ENCODE peak calls at places on chromosomes 2 and 18, in six cellular contexts. R is HepG2, Q is IMR-90, G is mesenchymal stem cell, S is mesendoderm, W is A549. A is an unnamed sample.

GRCh38 chr2:42781204-42781603 is 11.2 kb downstream of the HAAO start:
- DNase-seq in R (no peak), Q (no peak), G (no peak), S (no peak), W (no peak), A (no peak)

GRCh38 chr2:101697124-101697793 is at the start of gene MAP4K4:
- DNase-seq in R (peak), Q (peak), G (peak), S (peak), W (peak), A (peak)

GRCh38 chr2:144480257-144480656 is 39.7 kb downstream of the ZEB2 start:
- DNase-seq in R (no peak), Q (peak), G (peak), S (peak), W (no peak), A (no peak)

GRCh38 chr2:229243880-229244560 is 27.1 kb downstream of the PID1 start:
- DNase-seq in R (no peak), Q (peak), G (no peak), S (no peak), W (no peak), A (no peak)

GRCh38 chr2:9686061-9686460 is 55.3 kb upstream of the YWHAQ start:
- DNase-seq in R (no peak), Q (no peak), G (no peak), S (peak), W (no peak), A (no peak)

GRCh38 chr18:43680096-43680495 is 402.8 kb upstream of the SYT4 start:
- DNase-seq in R (no peak), Q (no peak), G (no peak), S (no peak), W (no peak), A (no peak)

GRCh38 chr2:12543452-12544220 is 173.1 kb upstream of the TRIB2 start:
- DNase-seq in R (no peak), Q (no peak), G (peak), S (no peak), W (no peak), A (no peak)

GRCh38 chr2:85713836-85714235 is 19.7 kb downstream of the GNLY start:
- DNase-seq in R (no peak), Q (no peak), G (no peak), S (no peak), W (no peak), A (no peak)

GRCh38 chr2:84029903-84030559 is 429.0 kb downstream of the SUCLG1 start:
- DNase-seq in R (no peak), Q (no peak), G (no peak), S (no peak), W (no peak), A (no peak)

GRCh38 chr2:120231974-120232635 is 8.9 kb upstream of the TMEM185B start:
- DNase-seq in R (no peak), Q (peak), G (peak), S (no peak), W (no peak), A (peak)

GRCh38 chr2:161586517-161587167 is 37.6 kb upstream of the SLC4A10 start:
- DNase-seq in R (peak), Q (peak), G (peak), S (peak), W (peak), A (no peak)

GRCh38 chr2:143702931-143703330 is 573.7 kb downstream of the ARHGAP15 start:
- DNase-seq in R (no peak), Q (no peak), G (no peak), S (no peak), W (no peak), A (no peak)

GRCh38 chr2:176503760-176504159 is 234.5 kb downstream of the MTX2 start:
- DNase-seq in R (no peak), Q (no peak), G (no peak), S (no peak), W (no peak), A (no peak)

GRCh38 chr18:54946149-54946581 is 13.1 kb downstream of the CCDC68 start:
- DNase-seq in R (peak), Q (peak), G (peak), S (no peak), W (no peak), A (no peak)

GRCh38 chr2:12918841-12919445 is 202.2 kb downstream of the TRIB2 start:
- DNase-seq in R (no peak), Q (peak), G (peak), S (no peak), W (no peak), A (peak)

GRCh38 chr2:55224761-55225261 is 7.3 kb downstream of the CLHC1 start:
- DNase-seq in R (no peak), Q (no peak), G (no peak), S (peak), W (no peak), A (no peak)

GRCh38 chr2:197708331-197708730 is 3.2 kb downstream of the MARS2 start:
- DNase-seq in R (peak), Q (peak), G (peak), S (peak), W (no peak), A (peak)

GRCh38 chr2:172813314-172813888 is 77.8 kb downstream of the RAPGEF4 start:
- DNase-seq in R (no peak), Q (peak), G (peak), S (peak), W (no peak), A (no peak)

GRCh38 chr2:186064507-186064906 is 325.9 kb downstream of the FSIP2 start:
- DNase-seq in R (no peak), Q (no peak), G (no peak), S (no peak), W (no peak), A (no peak)

GRCh38 chr2:230441188-230441897 is 25.3 kb downstream of the SP100 start:
- DNase-seq in R (no peak), Q (peak), G (peak), S (no peak), W (no peak), A (no peak)

GRCh38 chr18:3667255-3668137 is 217.5 kb downstream of the TGIF1 start:
- DNase-seq in R (peak), Q (no peak), G (no peak), S (no peak), W (no peak), A (no peak)

GRCh38 chr2:99106905-99107304 is 34.6 kb upstream of the C2orf15 start:
- DNase-seq in R (no peak), Q (no peak), G (no peak), S (no peak), W (no peak), A (peak)

GRCh38 chr2:26588576-26588975 is 52.6 kb downstream of the CIB4 start:
- DNase-seq in R (no peak), Q (no peak), G (no peak), S (no peak), W (no peak), A (no peak)

GRCh38 chr2:115746151-115746550 is 1303.7 kb downstream of the DPP10 start:
- DNase-seq in R (no peak), Q (no peak), G (no peak), S (peak), W (no peak), A (no peak)

GRCh38 chr2:240913810-240914644 is 7.9 kb downstream of the CROCC2 start:
- DNase-seq in R (peak), Q (peak), G (peak), S (peak), W (peak), A (no peak)

GRCh38 chr2:143758629-143759330 is 629.6 kb downstream of the ARHGAP15 start:
- DNase-seq in R (no peak), Q (peak), G (no peak), S (peak), W (no peak), A (peak)

GRCh38 chr2:136386046-136386445 is 268.1 kb upstream of the CXCR4 start:
- DNase-seq in R (no peak), Q (no peak), G (no peak), S (no peak), W (no peak), A (no peak)

GRCh38 chr18:54957295-54957694 is 2.0 kb downstream of the CCDC68 start:
- DNase-seq in R (peak), Q (no peak), G (peak), S (no peak), W (no peak), A (no peak)

GRCh38 chr2:238864207-238865014 is 16.5 kb downstream of the TWIST2 start:
- DNase-seq in R (peak), Q (peak), G (peak), S (peak), W (peak), A (peak)

GRCh38 chr18:35106845-35107148 is 65.6 kb downstream of the MAPRE2 start:
- DNase-seq in R (no peak), Q (no peak), G (no peak), S (no peak), W (no peak), A (no peak)

GRCh38 chr2:219509780-219510511 is 4.3 kb upstream of the ASIC4 start:
- DNase-seq in R (peak), Q (peak), G (peak), S (peak), W (no peak), A (no peak)

DNA sequence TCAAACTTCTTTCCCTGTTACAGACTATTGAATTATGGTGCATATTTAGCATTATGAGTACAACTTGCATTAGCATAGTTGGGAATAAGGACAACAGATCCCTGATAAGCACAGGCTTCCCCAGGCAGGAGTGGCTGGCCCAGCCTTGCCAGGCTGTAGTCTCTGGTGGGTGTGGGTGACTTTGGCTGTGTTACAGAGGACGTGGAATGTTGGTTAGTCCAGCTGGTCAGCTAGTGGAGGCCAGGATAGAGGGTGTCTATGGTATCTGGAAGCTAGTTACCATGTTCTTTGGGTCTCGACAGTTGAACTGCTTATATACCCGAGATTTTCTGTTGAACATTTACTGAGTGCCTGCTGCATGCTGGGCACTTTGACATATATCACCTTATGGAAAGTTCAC is 4.7 kb downstream of the SH3RF3 start:
- DNase-seq in R (no peak), Q (no peak), G (no peak), S (no peak), W (no peak), A (no peak)
- H3K4me2 ChIP-seq in R (no peak), Q (no peak), G (no peak), S (no peak), W (no peak), A (no peak)

DNA sequence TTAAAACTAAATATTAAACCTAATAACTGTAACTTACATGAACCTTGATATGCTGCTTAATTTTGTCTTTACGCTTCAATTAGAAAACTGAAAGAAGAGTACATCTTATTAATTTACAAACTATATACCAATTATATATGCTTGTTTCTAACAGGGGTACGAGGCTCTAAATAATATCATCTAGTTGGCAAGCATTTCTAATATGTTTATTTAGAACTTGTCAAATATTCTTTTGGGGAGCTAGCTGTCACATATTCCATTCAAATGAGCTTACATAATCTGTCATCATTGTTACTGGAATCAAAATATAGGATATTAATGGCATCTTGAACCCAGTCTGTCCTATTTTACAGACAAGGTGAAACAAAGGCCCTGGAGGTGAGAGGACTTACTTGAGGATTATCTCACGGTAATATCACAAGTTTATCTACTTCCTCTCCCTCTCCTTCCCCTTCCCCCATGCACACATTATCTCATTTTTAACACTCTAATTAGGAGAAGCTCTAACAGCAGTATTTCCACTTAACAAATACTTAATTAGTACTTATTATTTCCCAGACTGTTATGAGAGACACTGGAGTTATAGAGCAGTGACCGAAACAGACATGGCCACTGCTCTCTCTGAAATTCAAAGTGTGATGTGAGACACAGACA is 3.5 kb downstream of the PRKD3 start:
- DNase-seq in R (no peak), Q (no peak), G (no peak), S (peak), W (no peak), A (no peak)
- H3K4me2 ChIP-seq in R (peak), Q (no peak), G (no peak), S (peak), W (no peak), A (no peak)

GRCh38 chr18:49566217-49566616 is 4.4 kb downstream of the LIPG start:
- DNase-seq in R (no peak), Q (no peak), G (no peak), S (no peak), W (no peak), A (no peak)
- H3K4me2 ChIP-seq in R (no peak), Q (no peak), G (no peak), S (no peak), W (no peak), A (no peak)

DNA sequence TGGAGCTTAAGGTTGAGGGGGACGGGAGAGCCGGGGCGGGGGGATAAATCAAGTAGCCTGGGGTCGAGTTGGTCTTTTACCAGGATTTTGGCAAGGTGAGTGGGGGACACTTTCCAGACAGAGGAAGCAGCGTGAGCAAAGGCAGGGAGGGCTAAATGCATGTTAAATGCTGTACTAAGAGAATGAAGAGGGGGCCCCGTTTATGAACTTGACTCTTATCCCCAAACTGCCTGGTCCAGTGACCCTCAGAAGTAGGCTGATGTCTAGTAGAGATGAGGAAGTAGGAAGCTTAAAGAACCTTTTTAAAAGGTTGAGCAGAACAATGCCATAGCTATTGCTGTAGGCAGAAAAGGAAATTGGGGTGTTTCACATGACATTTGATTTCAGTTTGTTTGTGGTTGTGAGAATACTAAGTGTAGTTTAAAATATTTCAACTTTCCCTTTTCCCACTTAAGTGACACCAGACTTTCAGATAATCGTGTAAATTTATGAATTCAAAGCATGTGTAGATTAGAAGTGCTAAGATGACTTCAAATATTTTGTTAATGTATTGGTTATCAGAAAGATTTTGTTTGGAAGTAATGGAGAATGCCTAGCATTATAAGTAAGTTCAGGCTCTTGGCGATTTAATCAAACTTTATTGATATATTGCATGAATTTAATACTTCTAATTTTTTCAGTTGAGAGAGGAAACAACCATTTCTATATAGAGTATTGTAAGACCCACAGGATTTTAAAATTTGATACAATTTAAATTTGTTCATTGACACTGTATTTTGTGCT is 1.8 kb downstream of the REL start:
- DNase-seq in R (no peak), Q (peak), G (peak), S (no peak), W (no peak), A (peak)
- H3K4me2 ChIP-seq in R (peak), Q (peak), G (peak), S (peak), W (peak), A (peak)

GRCh38 chr2:47235127-47235526 is 80.0 kb upstream of the STPG4 start:
- DNase-seq in R (no peak), Q (no peak), G (no peak), S (no peak), W (no peak), A (no peak)
- H3K4me2 ChIP-seq in R (no peak), Q (no peak), G (no peak), S (no peak), W (no peak), A (no peak)

GRCh38 chr2:234951386-234952269 is at the start of gene SH3BP4:
- DNase-seq in R (peak), Q (peak), G (peak), S (peak), W (peak), A (peak)
- H3K4me2 ChIP-seq in R (peak), Q (peak), G (peak), S (peak), W (peak), A (peak)

GRCh38 chr18:63177259-63177658 is 142.3 kb downstream of the BCL2 start:
- DNase-seq in R (no peak), Q (no peak), G (no peak), S (no peak), W (no peak), A (no peak)

GRCh38 chr18:63180333-63180732 is 139.2 kb downstream of the BCL2 start:
- DNase-seq in R (no peak), Q (no peak), G (no peak), S (no peak), W (no peak), A (no peak)

GRCh38 chr18:63179422-63179821 is 140.1 kb downstream of the BCL2 start:
- DNase-seq in R (no peak), Q (no peak), G (no peak), S (no peak), W (no peak), A (no peak)

GRCh38 chr18:63178526-63178880 is 141.1 kb downstream of the BCL2 start:
- DNase-seq in R (no peak), Q (no peak), G (no peak), S (no peak), W (no peak), A (no peak)

DNA sequence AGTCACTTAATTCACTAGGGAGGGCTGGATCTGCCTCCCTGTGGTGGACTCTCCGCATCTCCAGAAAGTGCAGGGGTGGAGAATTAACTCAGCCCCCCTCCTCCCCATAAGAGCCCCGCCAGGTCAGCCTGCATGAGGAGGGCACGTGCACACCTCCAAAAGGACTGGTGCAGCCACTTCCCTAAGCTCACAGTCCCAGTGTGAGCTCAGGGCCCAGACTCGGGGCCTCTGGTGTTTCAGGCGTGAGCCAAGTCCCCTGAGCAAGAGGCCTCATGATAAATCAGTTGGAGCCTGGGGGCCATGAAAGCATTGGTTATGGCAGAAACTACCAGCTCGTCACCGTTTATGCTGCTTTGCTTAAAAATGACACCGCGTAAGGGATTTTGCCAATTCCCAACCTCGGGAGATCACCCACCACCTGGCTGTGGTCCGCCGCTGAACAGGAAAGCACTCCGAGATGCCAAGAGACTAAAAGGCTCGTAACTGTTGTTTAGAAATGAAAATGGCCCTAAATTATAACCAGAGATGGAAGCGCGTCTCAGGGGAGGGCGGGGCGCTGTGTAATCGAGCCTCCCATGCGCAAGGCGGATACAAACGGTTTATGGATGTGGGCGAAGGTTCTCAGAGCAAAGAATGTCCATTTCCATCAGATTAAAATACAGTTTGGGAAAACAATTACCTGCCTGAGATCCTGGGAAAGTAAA is 141.6 kb downstream of the BCL2 start:
- DNase-seq in R (no peak), Q (no peak), G (no peak), S (no peak), W (no peak), A (no peak)
- H3K4me2 ChIP-seq in R (no peak), Q (no peak), G (no peak), S (no peak), W (no peak), A (peak)